ENCODE peak calls at places on chromosome 13, in five cellular contexts. C, S, E, Y and U are unnamed samples.

GRCh38 chr13:107238262-107238661 is 670.3 kb upstream of the ARGLU1 start:
- DNase-seq in Y (no peak), E (no peak), S (no peak), C (no peak), U (no peak)

GRCh38 chr13:59391696-59392095 is 772.0 kb downstream of the DIAPH3 start:
- DNase-seq in Y (peak), S (peak), C (peak), E (peak), U (peak)

GRCh38 chr13:77507931-77508776 is 27.4 kb upstream of the SCEL start:
- DNase-seq in E (peak), Y (no peak), C (peak), S (no peak), U (peak)

GRCh38 chr13:61258185-61258584 is 157.5 kb downstream of the PCDH20 start:
- DNase-seq in Y (no peak), S (no peak), C (no peak), E (no peak), U (no peak)

GRCh38 chr13:28492527-28493367 is 2.2 kb downstream of the FLT1 start:
- DNase-seq in S (no peak), Y (no peak), E (peak), C (no peak), U (no peak)

GRCh38 chr13:52070929-52071523 is 46.5 kb downstream of the UTP14C start:
- DNase-seq in E (peak), C (peak), S (no peak), Y (no peak), U (peak)

GRCh38 chr13:74825170-74825948 is 656.6 kb downstream of the TBC1D4 start:
- DNase-seq in S (no peak), Y (no peak), C (peak), E (peak), U (peak)

GRCh38 chr13:99774644-99775043 is 196.9 kb downstream of the ZIC5 start:
- DNase-seq in Y (no peak), C (no peak), S (no peak), E (no peak), U (no peak)

GRCh38 chr13:95497307-95497943 is 55.1 kb upstream of the CLDN10 start:
- DNase-seq in E (no peak), S (no peak), C (no peak), Y (no peak), U (no peak)

GRCh38 chr13:107461751-107462150 is 753.6 kb downstream of the LIG4 start:
- DNase-seq in S (no peak), Y (no peak), C (peak), E (no peak), U (no peak)